ENCODE peak calls at places on chromosome 2, in six cellular contexts. One of them, this sample, is unnamed.

GRCh38 chr2:218878486-218878885 is 2.2 kb upstream of the WNT10A start:
- DNase-seq in mesenchymal stem cell: no peak
- DNase-seq in trophoblast cell: no peak
- DNase-seq in IMR-90: no peak
- DNase-seq in H9: no peak
- DNase-seq in neuronal stem cell: no peak
- DNase-seq in this sample: no peak

GRCh38 chr2:62307469-62308389 is 111.8 kb downstream of the B3GNT2 start:
- DNase-seq in neuronal stem cell: no peak
- DNase-seq in IMR-90: no peak
- DNase-seq in trophoblast cell: no peak
- DNase-seq in H9: no peak
- DNase-seq in mesenchymal stem cell: no peak
- DNase-seq in this sample: no peak

GRCh38 chr2:46449712-46450111 is 29.7 kb upstream of the TMEM247 start:
- DNase-seq in mesenchymal stem cell: no peak
- DNase-seq in trophoblast cell: no peak
- DNase-seq in neuronal stem cell: no peak
- DNase-seq in H9: no peak
- DNase-seq in IMR-90: no peak
- DNase-seq in this sample: no peak

GRCh38 chr2:121877366-121877765 is 121.9 kb downstream of the TSN start:
- DNase-seq in H9: no peak
- DNase-seq in neuronal stem cell: no peak
- DNase-seq in trophoblast cell: no peak
- DNase-seq in mesenchymal stem cell: no peak
- DNase-seq in IMR-90: no peak
- DNase-seq in this sample: no peak

GRCh38 chr2:15313657-15314056 is 247.5 kb downstream of the NBAS start:
- DNase-seq in IMR-90: peak; percentile 71
- DNase-seq in trophoblast cell: no peak
- DNase-seq in neuronal stem cell: no peak
- DNase-seq in H9: no peak
- DNase-seq in mesenchymal stem cell: peak; percentile 50
- DNase-seq in this sample: no peak

GRCh38 chr2:205967391-205968075 is 118.4 kb downstream of the INO80D start:
- DNase-seq in neuronal stem cell: no peak
- DNase-seq in H9: no peak
- DNase-seq in mesenchymal stem cell: peak; percentile 55
- DNase-seq in IMR-90: peak; percentile 25
- DNase-seq in trophoblast cell: no peak
- DNase-seq in this sample: no peak

GRCh38 chr2:197950754-197951153 is 146.4 kb downstream of the PLCL1 start:
- DNase-seq in H9: no peak
- DNase-seq in mesenchymal stem cell: no peak
- DNase-seq in trophoblast cell: peak; percentile 55
- DNase-seq in IMR-90: no peak
- DNase-seq in neuronal stem cell: no peak
- DNase-seq in this sample: no peak

GRCh38 chr2:47905454-47906260 is 641 bp downstream of the FBXO11 start:
- DNase-seq in mesenchymal stem cell: peak; percentile 66
- DNase-seq in trophoblast cell: peak; percentile 37
- DNase-seq in H9: peak; percentile 34
- DNase-seq in IMR-90: peak; percentile 41
- DNase-seq in neuronal stem cell: peak; percentile 80
- DNase-seq in this sample: peak; percentile 64

GRCh38 chr2:179588486-179589145 is 272.8 kb downstream of the ZNF385B start:
- DNase-seq in IMR-90: no peak
- DNase-seq in trophoblast cell: no peak
- DNase-seq in mesenchymal stem cell: no peak
- DNase-seq in neuronal stem cell: no peak
- DNase-seq in H9: no peak
- DNase-seq in this sample: no peak

GRCh38 chr2:39838589-39838988 is 59.5 kb upstream of the THUMPD2 start:
- DNase-seq in mesenchymal stem cell: no peak
- DNase-seq in trophoblast cell: no peak
- DNase-seq in neuronal stem cell: no peak
- DNase-seq in IMR-90: no peak
- DNase-seq in H9: no peak
- DNase-seq in this sample: no peak

GRCh38 chr2:231691251-231691772 is 17.0 kb upstream of the PTMA start:
- DNase-seq in H9: no peak
- DNase-seq in mesenchymal stem cell: no peak
- DNase-seq in trophoblast cell: no peak
- DNase-seq in neuronal stem cell: no peak
- DNase-seq in IMR-90: no peak
- DNase-seq in this sample: no peak

GRCh38 chr2:39570130-39570555 is 95.6 kb upstream of the TMEM178A start:
- DNase-seq in neuronal stem cell: no peak
- DNase-seq in trophoblast cell: no peak
- DNase-seq in H9: no peak
- DNase-seq in mesenchymal stem cell: no peak
- DNase-seq in IMR-90: no peak
- DNase-seq in this sample: no peak

GRCh38 chr2:218555527-218555926 is 12.6 kb downstream of the USP37 start:
- DNase-seq in trophoblast cell: no peak
- DNase-seq in H9: peak; percentile 28
- DNase-seq in IMR-90: no peak
- DNase-seq in neuronal stem cell: no peak
- DNase-seq in mesenchymal stem cell: no peak
- DNase-seq in this sample: peak; percentile 17

GRCh38 chr2:71689393-71689792 is 236.0 kb downstream of the DYSF start:
- DNase-seq in neuronal stem cell: no peak
- DNase-seq in H9: no peak
- DNase-seq in IMR-90: no peak
- DNase-seq in mesenchymal stem cell: no peak
- DNase-seq in trophoblast cell: no peak
- DNase-seq in this sample: no peak

GRCh38 chr2:37654932-37655331 is 16.5 kb downstream of the CDC42EP3 start:
- DNase-seq in IMR-90: no peak
- DNase-seq in neuronal stem cell: no peak
- DNase-seq in trophoblast cell: peak; percentile 30
- DNase-seq in H9: peak; percentile 50
- DNase-seq in mesenchymal stem cell: peak; percentile 55
- DNase-seq in this sample: no peak

GRCh38 chr2:239778861-239779591 is 246.1 kb downstream of the NDUFA10 start:
- DNase-seq in H9: peak; percentile 17
- DNase-seq in IMR-90: no peak
- DNase-seq in neuronal stem cell: no peak
- DNase-seq in trophoblast cell: no peak
- DNase-seq in mesenchymal stem cell: no peak
- DNase-seq in this sample: no peak

GRCh38 chr2:149380205-149380604 is 49.8 kb downstream of the LYPD6 start:
- DNase-seq in neuronal stem cell: no peak
- DNase-seq in mesenchymal stem cell: no peak
- DNase-seq in trophoblast cell: no peak
- DNase-seq in IMR-90: no peak
- DNase-seq in H9: no peak
- DNase-seq in this sample: no peak

GRCh38 chr2:26043862-26044736 is 10.2 kb downstream of the RAB10 start:
- DNase-seq in trophoblast cell: no peak
- DNase-seq in IMR-90: no peak
- DNase-seq in mesenchymal stem cell: peak; percentile 60
- DNase-seq in H9: no peak
- DNase-seq in neuronal stem cell: no peak
- DNase-seq in this sample: no peak

GRCh38 chr2:74552914-74553811 is 579 bp downstream of the LOXL3 start:
- DNase-seq in H9: peak; percentile 65
- DNase-seq in IMR-90: no peak
- DNase-seq in trophoblast cell: no peak
- DNase-seq in mesenchymal stem cell: no peak
- DNase-seq in neuronal stem cell: peak; percentile 14
- DNase-seq in this sample: no peak

GRCh38 chr2:113755690-113756063 is 765 bp downstream of the SLC35F5 start:
- DNase-seq in H9: no peak
- DNase-seq in trophoblast cell: no peak
- DNase-seq in mesenchymal stem cell: peak; percentile 52
- DNase-seq in IMR-90: peak; percentile 17
- DNase-seq in neuronal stem cell: no peak
- DNase-seq in this sample: no peak

GRCh38 chr2:157777425-157777824 is 98.7 kb downstream of the ACVR1 start:
- DNase-seq in trophoblast cell: peak; percentile 30
- DNase-seq in neuronal stem cell: no peak
- DNase-seq in mesenchymal stem cell: peak; percentile 51
- DNase-seq in H9: no peak
- DNase-seq in IMR-90: peak; percentile 69
- DNase-seq in this sample: no peak

GRCh38 chr2:10236571-10237391 is 65.9 kb upstream of the HPCAL1 start:
- DNase-seq in IMR-90: no peak
- DNase-seq in mesenchymal stem cell: no peak
- DNase-seq in H9: no peak
- DNase-seq in neuronal stem cell: no peak
- DNase-seq in trophoblast cell: no peak
- DNase-seq in this sample: no peak

GRCh38 chr2:194166818-194167217 is 1490.2 kb upstream of the SLC39A10 start:
- DNase-seq in H9: no peak
- DNase-seq in IMR-90: no peak
- DNase-seq in neuronal stem cell: no peak
- DNase-seq in trophoblast cell: peak; percentile 10
- DNase-seq in mesenchymal stem cell: peak; percentile 26
- DNase-seq in this sample: no peak

DNA sequence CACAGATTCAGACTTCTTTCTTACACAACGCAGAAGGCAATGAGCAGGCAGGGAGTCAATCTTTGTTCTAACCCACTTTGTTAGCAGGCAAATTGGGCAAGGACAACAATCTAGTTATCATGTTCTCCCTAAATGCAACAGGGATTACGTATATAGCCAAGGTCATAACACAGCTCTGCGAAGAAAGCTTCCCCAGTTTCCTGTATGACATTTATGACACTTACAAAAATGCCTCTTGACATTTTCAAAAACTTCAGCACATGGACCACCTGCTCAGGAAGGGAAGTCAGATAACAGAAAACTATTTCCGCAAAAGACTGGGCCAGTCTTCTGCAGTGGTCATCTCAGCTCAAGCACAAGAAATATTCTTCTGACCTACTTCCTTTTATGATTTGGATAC is 106.1 kb downstream of the IRS1 start:
- DNase-seq in H9: no peak
- DNase-seq in mesenchymal stem cell: no peak
- DNase-seq in IMR-90: no peak
- DNase-seq in neuronal stem cell: no peak
- DNase-seq in trophoblast cell: no peak
- DNase-seq in this sample: no peak
- H3K18ac ChIP-seq in H9: no peak overlapping the region
- H3K18ac ChIP-seq in mesenchymal stem cell: no peak overlapping the region
- H3K18ac ChIP-seq in IMR-90: no peak overlapping the region
- H3K18ac ChIP-seq in neuronal stem cell: no peak overlapping the region
- H3K18ac ChIP-seq in trophoblast cell: no peak overlapping the region
- H3K18ac ChIP-seq in this sample: no peak overlapping the region

GRCh38 chr2:200588076-200588678 is 2.4 kb downstream of the AOX1 start:
- DNase-seq in trophoblast cell: no peak
- DNase-seq in neuronal stem cell: no peak
- DNase-seq in H9: no peak
- DNase-seq in IMR-90: no peak
- DNase-seq in mesenchymal stem cell: no peak
- DNase-seq in this sample: no peak

GRCh38 chr2:200585730-200586643 is at the start of gene AOX1:
- DNase-seq in H9: peak; percentile 86
- DNase-seq in mesenchymal stem cell: peak; percentile 66
- DNase-seq in IMR-90: peak; percentile 45
- DNase-seq in neuronal stem cell: peak; percentile 52
- DNase-seq in trophoblast cell: peak; percentile 50
- DNase-seq in this sample: peak; percentile 87

GRCh38 chr2:200585340-200585729 is 479 bp upstream of the AOX1 start:
- DNase-seq in mesenchymal stem cell: no peak
- DNase-seq in H9: no peak
- DNase-seq in neuronal stem cell: no peak
- DNase-seq in trophoblast cell: no peak
- DNase-seq in IMR-90: no peak
- DNase-seq in this sample: no peak

GRCh38 chr2:200587007-200587616 is 1.3 kb downstream of the AOX1 start:
- DNase-seq in trophoblast cell: no peak
- DNase-seq in mesenchymal stem cell: no peak
- DNase-seq in H9: no peak
- DNase-seq in neuronal stem cell: no peak
- DNase-seq in IMR-90: no peak
- DNase-seq in this sample: no peak

GRCh38 chr2:200586644-200586975 is 796 bp downstream of the AOX1 start:
- DNase-seq in mesenchymal stem cell: no peak
- DNase-seq in H9: no peak
- DNase-seq in trophoblast cell: no peak
- DNase-seq in IMR-90: no peak
- DNase-seq in neuronal stem cell: no peak
- DNase-seq in this sample: no peak
- H2AFZ ChIP-seq in mesenchymal stem cell: no peak overlapping the region
- H2AFZ ChIP-seq in H9: no peak overlapping the region
- H2AFZ ChIP-seq in trophoblast cell: no peak overlapping the region
- H2AFZ ChIP-seq in IMR-90: peak overlapping the region; percentile 89
- H2AFZ ChIP-seq in neuronal stem cell: no peak overlapping the region
- H2AFZ ChIP-seq in this sample: peak overlapping the region; percentile 91

DNA sequence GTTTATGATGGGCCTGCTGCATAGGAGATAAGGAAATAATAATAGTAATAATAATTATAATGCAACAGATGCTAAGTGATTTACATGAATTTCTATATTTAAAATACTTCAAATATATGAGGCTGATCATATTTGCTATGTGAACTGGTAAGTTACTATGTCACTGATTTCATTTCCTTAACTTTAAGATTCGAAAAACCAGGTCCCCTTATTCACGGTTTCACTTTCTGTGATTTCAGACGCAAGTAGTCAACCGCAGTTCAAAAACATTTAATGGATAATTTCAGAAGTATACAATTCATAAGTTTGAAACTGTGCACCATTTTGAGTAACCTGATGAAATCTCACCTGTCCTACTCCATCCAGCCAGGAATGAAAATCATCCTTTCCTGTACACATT is 1697.1 kb upstream of the LRRTM1 start:
- DNase-seq in IMR-90: no peak
- DNase-seq in H9: no peak
- DNase-seq in mesenchymal stem cell: no peak
- DNase-seq in neuronal stem cell: no peak
- DNase-seq in trophoblast cell: no peak
- DNase-seq in this sample: no peak
- H2AK5ac ChIP-seq in IMR-90: no peak overlapping the region
- H2AK5ac ChIP-seq in H9: no peak overlapping the region
- H2AK5ac ChIP-seq in mesenchymal stem cell: no peak overlapping the region
- H2AK5ac ChIP-seq in neuronal stem cell: no peak overlapping the region
- H2AK5ac ChIP-seq in trophoblast cell: no peak overlapping the region
- H2AK5ac ChIP-seq in this sample: no peak overlapping the region

DNA sequence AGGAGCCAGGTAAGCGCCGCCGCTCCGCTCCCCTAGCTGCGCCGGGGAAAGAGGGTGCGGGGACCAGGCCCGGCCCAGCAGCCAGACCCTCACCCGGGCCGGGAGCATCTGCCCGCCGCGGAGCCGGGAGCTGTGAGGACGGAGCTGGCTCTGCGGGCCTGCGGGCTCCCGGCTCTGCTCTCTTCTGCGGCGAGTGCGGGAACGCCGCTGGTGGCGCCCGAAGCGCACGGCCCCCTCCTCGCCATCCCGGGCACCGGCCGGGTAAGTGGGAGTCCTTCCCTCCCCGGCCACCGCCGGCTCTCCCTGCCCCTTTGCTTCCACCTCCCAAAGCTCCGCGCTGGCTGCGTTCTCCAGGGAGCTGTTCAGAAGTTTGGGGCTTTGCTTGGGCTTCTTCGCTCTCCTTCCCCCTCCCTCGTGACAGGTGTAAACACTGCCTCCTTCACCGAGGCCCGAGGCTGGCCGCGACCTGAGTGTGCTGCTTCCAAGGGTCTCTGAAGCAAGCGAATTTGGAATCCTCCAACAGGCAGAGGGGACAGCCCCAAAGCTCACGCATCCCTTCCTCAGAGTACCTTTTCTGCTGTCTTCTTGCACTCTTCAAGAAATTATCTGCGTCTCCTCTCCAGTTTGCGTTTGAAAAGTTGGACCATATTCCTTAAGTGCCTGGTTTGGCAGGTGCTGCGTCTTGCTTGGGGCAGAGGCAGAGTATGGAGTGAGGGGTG is 635 bp downstream of the AFTPH start:
- DNase-seq in trophoblast cell: peak; percentile 49
- DNase-seq in IMR-90: peak; percentile 7
- DNase-seq in neuronal stem cell: no peak
- DNase-seq in mesenchymal stem cell: peak; percentile 54
- DNase-seq in H9: peak; percentile 48
- DNase-seq in this sample: no peak
- H3K18ac ChIP-seq in trophoblast cell: peak overlapping the region; percentile 65
- H3K18ac ChIP-seq in IMR-90: no peak overlapping the region
- H3K18ac ChIP-seq in neuronal stem cell: peak overlapping the region; percentile 86
- H3K18ac ChIP-seq in mesenchymal stem cell: peak overlapping the region; percentile 75
- H3K18ac ChIP-seq in H9: no peak overlapping the region
- H3K18ac ChIP-seq in this sample: no peak overlapping the region